ENCODE peak calls at places on chromosomes 11 and 22, in six cellular contexts. T is C1 segment of cervical spinal cord; I is NCI-H1436 treated with DMSO at 0.1 percent for 48 hours; S is NCI-H187; W is A549; X is activated CD4-positive, alpha-beta T cell treated with anti-CD3 and anti-CD28 coated beads, Interleukin-2, amount 10 ng/mL, durations not matched to agents 7 days and 5 days. O is an unnamed sample.

GRCh38 chr22:39432361-39432811 is 24.4 kb upstream of the MGAT3 start:
- DNase-seq in I (no peak), W (no peak), X (no peak), T (no peak), S (no peak), O (no peak)

GRCh38 chr22:23103199-23103954 is 33.1 kb downstream of the GNAZ start:
- DNase-seq in X (no peak), W (no peak), T (peak), S (no peak), I (no peak), O (no peak)

GRCh38 chr11:128180446-128181089 is 406.8 kb downstream of the ETS1 start:
- DNase-seq in X (no peak), T (no peak), S (no peak), I (no peak), W (peak), O (no peak)

GRCh38 chr11:116603783-116604323 is 168.9 kb downstream of the BUD13 start:
- DNase-seq in I (no peak), W (no peak), S (no peak), X (no peak), T (no peak), O (no peak)

GRCh38 chr11:10751581-10751940 is 515 bp downstream of the CTR9 start:
- DNase-seq in S (peak), T (no peak), I (no peak), X (no peak), W (no peak), O (no peak)

GRCh38 chr11:64887757-64888405 is 9.5 kb upstream of the EHD1 start:
- DNase-seq in I (no peak), W (peak), T (peak), S (peak), X (peak), O (peak)

GRCh38 chr11:116422976-116423375 is 349.8 kb downstream of the BUD13 start:
- DNase-seq in T (no peak), W (no peak), I (no peak), X (no peak), S (no peak), O (no peak)

GRCh38 chr11:58654079-58654907 is 31.8 kb downstream of the CNTF start:
- DNase-seq in X (peak), W (peak), I (peak), T (peak), S (no peak), O (peak)

GRCh38 chr11:120182357-120182756 is 28.5 kb upstream of the OAF start:
- DNase-seq in T (no peak), X (peak), I (no peak), W (no peak), S (no peak), O (no peak)

GRCh38 chr22:42273855-42274451 is 3.5 kb upstream of the TCF20 start:
- DNase-seq in W (no peak), X (no peak), I (no peak), T (no peak), S (no peak), O (no peak)

GRCh38 chr11:8070417-8071101 is 10.5 kb upstream of the TUB start:
- DNase-seq in I (no peak), X (no peak), W (peak), S (no peak), T (no peak), O (no peak)

GRCh38 chr11:121206810-121207209 is 85.8 kb upstream of the SC5D start:
- DNase-seq in S (no peak), T (no peak), W (no peak), X (no peak), I (no peak), O (no peak)

GRCh38 chr11:67433536-67434394 is 3.7 kb downstream of the PTPRCAP start:
- DNase-seq in I (no peak), W (no peak), S (no peak), X (no peak), T (no peak), O (no peak)

GRCh38 chr11:111631034-111631665 is 28.9 kb downstream of the SIK2 start:
- DNase-seq in W (no peak), X (no peak), S (no peak), T (no peak), I (no peak), O (no peak)

GRCh38 chr22:48079505-48080295 is 1317.2 kb downstream of the TBC1D22A start:
- DNase-seq in W (no peak), T (no peak), I (no peak), X (no peak), S (no peak), O (no peak)

GRCh38 chr11:11344045-11344444 is 9.0 kb downstream of the CSNK2A3 start:
- DNase-seq in X (no peak), I (no peak), S (no peak), W (no peak), T (no peak), O (no peak)

GRCh38 chr11:126834149-126834548 is 166.4 kb downstream of the KIRREL3 start:
- DNase-seq in X (no peak), T (no peak), W (no peak), I (no peak), S (no peak), O (no peak)

GRCh38 chr11:117883063-117883462 is 6.6 kb upstream of the FXYD6 start:
- DNase-seq in W (no peak), X (no peak), T (no peak), S (no peak), I (no peak), O (no peak)

GRCh38 chr22:31187627-31188026 is 24.5 kb upstream of the LIMK2 start:
- DNase-seq in S (no peak), T (no peak), W (no peak), X (no peak), I (no peak), O (no peak)

GRCh38 chr22:41074941-41075710 is 17.3 kb upstream of the EP300 start:
- DNase-seq in W (no peak), I (no peak), S (no peak), X (no peak), T (no peak), O (no peak)

O was measured in frontal cortex.